ENCODE peak calls at places on chromosomes 13 and 19, in four cellular contexts. One of them, this sample, is unnamed.

GRCh38 chr13:32443111-32443510 is 15.2 kb upstream of the N4BP2L1 start:
- DNase-seq in IMR-90: peak
- DNase-seq in mammary epithelial cell: no peak
- DNase-seq in DND-41: peak
- DNase-seq in this sample: no peak

GRCh38 chr13:106382569-106382968 is 152.9 kb downstream of the EFNB2 start:
- DNase-seq in IMR-90: no peak
- DNase-seq in mammary epithelial cell: no peak
- DNase-seq in DND-41: no peak
- DNase-seq in this sample: no peak

GRCh38 chr13:93672996-93673395 is 446.4 kb downstream of the GPC6 start:
- DNase-seq in IMR-90: no peak
- DNase-seq in mammary epithelial cell: no peak
- DNase-seq in DND-41: no peak
- DNase-seq in this sample: no peak

GRCh38 chr19:953501-954271 is 27.9 kb downstream of the ARID3A start:
- DNase-seq in IMR-90: no peak
- DNase-seq in mammary epithelial cell: no peak
- DNase-seq in DND-41: no peak
- DNase-seq in this sample: no peak

GRCh38 chr13:20193142-20193923 is 595 bp upstream of the GJB2 start:
- DNase-seq in IMR-90: no peak
- DNase-seq in mammary epithelial cell: no peak
- DNase-seq in DND-41: no peak
- DNase-seq in this sample: no peak

GRCh38 chr19:12675940-12676339 is 5.7 kb downstream of the DHPS start:
- DNase-seq in IMR-90: no peak
- DNase-seq in mammary epithelial cell: no peak
- DNase-seq in DND-41: no peak
- DNase-seq in this sample: no peak

GRCh38 chr13:110546933-110547332 is 14.6 kb downstream of the RAB20 start:
- DNase-seq in IMR-90: peak
- DNase-seq in mammary epithelial cell: peak
- DNase-seq in DND-41: no peak
- DNase-seq in this sample: no peak

GRCh38 chr19:41758846-41759245 is 3.5 kb downstream of the CEACAM6 start:
- DNase-seq in IMR-90: no peak
- DNase-seq in mammary epithelial cell: peak
- DNase-seq in DND-41: no peak
- DNase-seq in this sample: no peak

DNA sequence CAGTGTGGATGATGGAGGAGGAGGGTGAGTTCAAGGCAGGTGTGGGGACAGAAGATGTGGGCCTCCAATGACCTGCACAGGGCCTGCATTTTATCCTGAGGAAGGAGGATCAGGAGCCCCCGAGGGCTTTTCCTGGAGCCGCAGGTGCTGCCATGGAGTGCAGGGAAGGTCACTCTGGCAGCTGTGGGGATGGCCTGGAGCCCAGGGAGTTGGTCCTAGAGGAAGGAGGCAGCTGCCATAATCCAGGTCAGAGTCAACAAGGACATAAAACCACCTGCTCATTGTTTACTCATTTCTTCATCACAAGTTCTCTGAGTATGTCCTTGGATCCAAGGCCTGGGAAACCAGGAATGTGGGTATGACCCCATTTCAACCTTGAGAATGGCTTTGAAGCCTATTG is 87.2 kb downstream of the SCGB2B2 start:
- DNase-seq in IMR-90: no peak
- DNase-seq in mammary epithelial cell: no peak
- DNase-seq in DND-41: no peak
- DNase-seq in this sample: no peak
- H3K9ac ChIP-seq in IMR-90: no peak
- H3K9ac ChIP-seq in mammary epithelial cell: no peak
- H3K9ac ChIP-seq in DND-41: no peak
- H3K9ac ChIP-seq in this sample: no peak

GRCh38 chr19:39109641-39110040 is 15.9 kb upstream of the PAK4 start:
- DNase-seq in IMR-90: no peak
- DNase-seq in mammary epithelial cell: no peak
- DNase-seq in DND-41: no peak
- DNase-seq in this sample: no peak
- H3K4me3 ChIP-seq in IMR-90: no peak
- H3K4me3 ChIP-seq in mammary epithelial cell: no peak
- H3K4me3 ChIP-seq in DND-41: no peak
- H3K4me3 ChIP-seq in this sample: no peak

GRCh38 chr13:49784886-49785570 is 7.5 kb downstream of the KPNA3 start:
- DNase-seq in IMR-90: peak
- DNase-seq in mammary epithelial cell: no peak
- DNase-seq in DND-41: no peak
- DNase-seq in this sample: no peak

GRCh38 chr13:49789961-49790360 is 2.5 kb downstream of the KPNA3 start:
- DNase-seq in IMR-90: no peak
- DNase-seq in mammary epithelial cell: no peak
- DNase-seq in DND-41: no peak
- DNase-seq in this sample: no peak

GRCh38 chr13:49783865-49784264 is 8.6 kb downstream of the KPNA3 start:
- DNase-seq in IMR-90: no peak
- DNase-seq in mammary epithelial cell: no peak
- DNase-seq in DND-41: no peak
- DNase-seq in this sample: no peak

GRCh38 chr13:49782784-49783183 is 9.7 kb downstream of the KPNA3 start:
- DNase-seq in IMR-90: no peak
- DNase-seq in mammary epithelial cell: no peak
- DNase-seq in DND-41: no peak
- DNase-seq in this sample: no peak

DNA sequence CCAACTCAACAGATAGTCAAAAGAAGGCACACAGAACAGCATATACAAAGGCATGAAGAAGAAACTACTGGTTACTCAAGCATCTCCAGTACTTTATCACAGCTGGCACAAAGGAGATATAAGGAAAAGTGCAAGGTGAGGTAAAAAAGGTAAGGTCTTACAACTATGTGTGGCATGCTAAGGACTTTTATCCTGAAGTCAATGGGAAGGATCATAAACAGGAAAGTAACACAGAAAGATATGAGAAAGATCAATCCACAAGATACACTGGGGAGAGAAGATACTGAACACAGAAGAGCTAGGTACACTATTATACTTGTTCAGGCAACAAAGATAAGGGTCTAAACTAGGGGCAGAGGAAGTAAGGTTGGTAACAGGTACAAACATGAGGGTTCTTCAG is 5.9 kb downstream of the KPNA3 start:
- DNase-seq in IMR-90: no peak
- DNase-seq in mammary epithelial cell: no peak
- DNase-seq in DND-41: no peak
- DNase-seq in this sample: no peak
- H3K27ac ChIP-seq in IMR-90: no peak
- H3K27ac ChIP-seq in mammary epithelial cell: no peak
- H3K27ac ChIP-seq in DND-41: no peak
- H3K27ac ChIP-seq in this sample: no peak

GRCh38 chr13:53341144-53341510 is 312.5 kb downstream of the OLFM4 start:
- DNase-seq in IMR-90: no peak
- DNase-seq in mammary epithelial cell: no peak
- DNase-seq in DND-41: no peak
- DNase-seq in this sample: no peak

GRCh38 chr13:53338760-53339159 is 310.1 kb downstream of the OLFM4 start:
- DNase-seq in IMR-90: no peak
- DNase-seq in mammary epithelial cell: no peak
- DNase-seq in DND-41: no peak
- DNase-seq in this sample: no peak

GRCh38 chr13:53343345-53343744 is 314.7 kb downstream of the OLFM4 start:
- DNase-seq in IMR-90: no peak
- DNase-seq in mammary epithelial cell: no peak
- DNase-seq in DND-41: no peak
- DNase-seq in this sample: no peak

GRCh38 chr13:53340505-53341143 is 312.0 kb downstream of the OLFM4 start:
- DNase-seq in IMR-90: no peak
- DNase-seq in mammary epithelial cell: no peak
- DNase-seq in DND-41: no peak
- DNase-seq in this sample: no peak

DNA sequence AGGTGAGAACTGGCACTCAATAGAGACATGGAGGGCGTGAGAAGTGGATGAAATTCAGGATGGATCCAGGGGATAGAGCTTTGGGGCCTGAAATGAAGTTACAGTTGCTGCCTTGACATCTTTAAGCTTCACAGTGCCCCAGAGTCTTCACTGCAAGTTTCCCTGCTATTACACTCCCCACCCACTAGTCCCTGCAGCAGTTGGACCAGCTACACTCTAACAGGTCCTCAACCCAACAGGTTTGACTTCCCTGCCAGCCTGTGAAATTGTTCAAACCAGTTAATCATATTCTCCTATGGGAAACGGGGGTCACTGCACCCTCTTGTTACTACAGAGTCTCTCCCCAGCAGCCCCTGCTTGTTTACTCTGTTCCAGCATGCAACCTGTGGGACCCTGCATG is 314.0 kb downstream of the OLFM4 start:
- DNase-seq in IMR-90: no peak
- DNase-seq in mammary epithelial cell: no peak
- DNase-seq in DND-41: no peak
- DNase-seq in this sample: no peak
- H3K9ac ChIP-seq in IMR-90: no peak
- H3K9ac ChIP-seq in mammary epithelial cell: no peak
- H3K9ac ChIP-seq in DND-41: no peak
- H3K9ac ChIP-seq in this sample: no peak

GRCh38 chr19:50362656-50363424 is 2.6 kb downstream of the NAPSA start:
- DNase-seq in IMR-90: no peak
- DNase-seq in mammary epithelial cell: no peak
- DNase-seq in DND-41: no peak
- DNase-seq in this sample: no peak
- H3K4me3 ChIP-seq in IMR-90: no peak
- H3K4me3 ChIP-seq in mammary epithelial cell: no peak
- H3K4me3 ChIP-seq in DND-41: no peak
- H3K4me3 ChIP-seq in this sample: no peak

GRCh38 chr19:14166448-14166847 is 30.1 kb upstream of the ASF1B start:
- DNase-seq in IMR-90: no peak
- DNase-seq in mammary epithelial cell: no peak
- DNase-seq in DND-41: no peak
- DNase-seq in this sample: no peak

GRCh38 chr19:14167594-14168138 is 31.3 kb upstream of the ASF1B start:
- DNase-seq in IMR-90: no peak
- DNase-seq in mammary epithelial cell: no peak
- DNase-seq in DND-41: no peak
- DNase-seq in this sample: no peak

GRCh38 chr19:14168259-14168972 is 32.0 kb upstream of the ASF1B start:
- DNase-seq in IMR-90: no peak
- DNase-seq in mammary epithelial cell: no peak
- DNase-seq in DND-41: no peak
- DNase-seq in this sample: no peak

GRCh38 chr19:14165986-14166385 is 29.6 kb upstream of the ASF1B start:
- DNase-seq in IMR-90: no peak
- DNase-seq in mammary epithelial cell: no peak
- DNase-seq in DND-41: no peak
- DNase-seq in this sample: no peak

GRCh38 chr19:14167013-14167593 is 30.7 kb upstream of the ASF1B start:
- DNase-seq in IMR-90: no peak
- DNase-seq in mammary epithelial cell: no peak
- DNase-seq in DND-41: no peak
- DNase-seq in this sample: no peak
- H3K27ac ChIP-seq in IMR-90: no peak
- H3K27ac ChIP-seq in mammary epithelial cell: no peak
- H3K27ac ChIP-seq in DND-41: no peak
- H3K27ac ChIP-seq in this sample: no peak

GRCh38 chr19:54469496-54469934 is 3.6 kb downstream of the CDC42EP5 start:
- DNase-seq in IMR-90: no peak
- DNase-seq in mammary epithelial cell: no peak
- DNase-seq in DND-41: no peak
- DNase-seq in this sample: no peak
- H3K9ac ChIP-seq in IMR-90: no peak
- H3K9ac ChIP-seq in mammary epithelial cell: no peak
- H3K9ac ChIP-seq in DND-41: no peak
- H3K9ac ChIP-seq in this sample: no peak